ENCODE peak calls at places on chromosomes 3 and 15, in eight cellular contexts. Z is sigmoid colon, G is stomach, N is K562, W is HCT116, I is breast epithelium, O is upper lobe of left lung, K is prostate gland. A is an unnamed sample. For H3K9me3, the result is how much of the 10 kb centered on the place peaks cover.

GRCh38 chr15:40279437-40280141 is 3.3 kb downstream of the ANKRD63 start:
- DNase-seq in N (peak), W (no peak), O (peak), Z (peak), I (peak), K (peak), G (peak), A (no peak)

GRCh38 chr15:70051948-70052633 is 45.6 kb downstream of the TLE3 start:
- DNase-seq in I (no peak), O (peak), K (no peak), W (no peak), Z (peak), N (no peak), G (no peak), A (no peak)

GRCh38 chr15:52283281-52283680 is 12.3 kb downstream of the MYO5C start:
- DNase-seq in O (no peak), Z (no peak), I (no peak), K (no peak), G (no peak), W (no peak), N (no peak), A (peak)

GRCh38 chr3:150755902-150756301 is 7.1 kb downstream of the SIAH2 start:
- DNase-seq in G (no peak), K (no peak), O (no peak), W (no peak), N (no peak), I (no peak), Z (no peak), A (no peak)

GRCh38 chr15:80870893-80871292 is 91.7 kb downstream of the CEMIP start:
- DNase-seq in W (no peak), K (no peak), G (no peak), O (no peak), N (no peak), I (no peak), Z (no peak), A (no peak)

GRCh38 chr3:42979044-42979962 is at the start of gene GASK1A:
- DNase-seq in G (peak), O (peak), N (no peak), Z (peak), I (no peak), K (peak), W (no peak), A (no peak)

GRCh38 chr3:153026026-153026425 is 136.0 kb upstream of the RAP2B start:
- DNase-seq in K (no peak), I (no peak), Z (no peak), O (no peak), G (no peak), W (peak), N (peak), A (no peak)

GRCh38 chr3:57130426-57131209 is 34.5 kb downstream of the IL17RD start:
- DNase-seq in I (no peak), O (no peak), K (no peak), W (no peak), G (no peak), Z (no peak), N (no peak), A (no peak)

GRCh38 chr15:44450172-44450571 is 22.7 kb downstream of the CTDSPL2 start:
- DNase-seq in K (no peak), W (no peak), Z (no peak), N (no peak), O (no peak), G (no peak), I (no peak), A (no peak)

GRCh38 chr3:86923071-86923476 is 67.9 kb downstream of the VGLL3 start:
- DNase-seq in K (no peak), O (no peak), Z (no peak), W (no peak), G (no peak), I (no peak), N (no peak), A (no peak)

GRCh38 chr15:31342781-31343626 is 16.4 kb downstream of the KLF13 start:
- DNase-seq in I (no peak), W (no peak), O (no peak), Z (no peak), K (no peak), G (no peak), N (no peak), A (no peak)

GRCh38 chr15:62886431-62887071 is 156.0 kb upstream of the TPM1 start:
- DNase-seq in K (no peak), W (no peak), Z (no peak), G (no peak), N (no peak), I (no peak), O (no peak), A (no peak)

GRCh38 chr3:16090013-16090412 is 84.5 kb upstream of the GALNT15 start:
- DNase-seq in W (no peak), Z (no peak), N (no peak), O (no peak), I (no peak), G (no peak), K (no peak), A (no peak)

GRCh38 chr3:51190827-51191226 is 194.3 kb upstream of the MANF start:
- DNase-seq in I (no peak), N (no peak), G (no peak), W (no peak), K (no peak), O (no peak), Z (no peak), A (no peak)

GRCh38 chr3:127733781-127734180 is 61.0 kb downstream of the ABTB1 start:
- DNase-seq in O (no peak), Z (no peak), N (no peak), K (no peak), I (no peak), W (no peak), G (no peak), A (no peak)

GRCh38 chr3:74442683-74443082 is 171.8 kb downstream of the CNTN3 start:
- DNase-seq in N (no peak), Z (no peak), W (no peak), O (no peak), K (no peak), G (no peak), I (no peak), A (no peak)

GRCh38 chr3:28646435-28646834 is 297.8 kb upstream of the AZI2 start:
- DNase-seq in Z (no peak), W (no peak), K (no peak), I (no peak), G (no peak), O (no peak), N (no peak), A (no peak)

GRCh38 chr3:6105187-6105586 is 755.7 kb upstream of the GRM7 start:
- DNase-seq in W (no peak), G (no peak), N (no peak), O (no peak), Z (no peak), I (no peak), K (no peak), A (no peak)

GRCh38 chr15:57555270-57555669 is 36.4 kb upstream of the MYZAP start:
- DNase-seq in N (no peak), Z (no peak), G (no peak), W (no peak), I (no peak), O (no peak), K (no peak), A (no peak)

GRCh38 chr15:94033014-94033682 is 198.2 kb upstream of the MCTP2 start:
- DNase-seq in G (no peak), O (no peak), W (no peak), Z (no peak), K (no peak), I (no peak), N (no peak), A (no peak)

GRCh38 chr3:48655063-48655462 is 7.6 kb downstream of the CELSR3 start:
- DNase-seq in N (no peak), I (no peak), Z (no peak), G (no peak), W (no peak), K (no peak), O (no peak), A (no peak)

GRCh38 chr3:48655586-48655985 is 7.1 kb downstream of the CELSR3 start:
- DNase-seq in G (no peak), I (no peak), Z (no peak), W (no peak), N (no peak), O (peak), K (no peak), A (no peak)

GRCh38 chr3:48656841-48657281 is 5.8 kb downstream of the CELSR3 start:
- DNase-seq in Z (no peak), K (no peak), N (no peak), G (no peak), I (no peak), O (no peak), W (no peak), A (no peak)

GRCh38 chr3:48652923-48653715 is 9.6 kb downstream of the CELSR3 start:
- DNase-seq in O (no peak), K (no peak), Z (no peak), N (no peak), G (no peak), I (no peak), W (no peak), A (no peak)

GRCh38 chr3:48656061-48656840 is 6.4 kb downstream of the CELSR3 start:
- DNase-seq in I (peak), W (peak), K (peak), Z (peak), O (peak), N (no peak), G (peak), A (peak)
- TF ChIP-seq POLR2AphosphoS5 in I (no peak), W (no peak), K (peak), Z (peak), O (no peak), N (no peak), G (peak), A (peak)

DNA sequence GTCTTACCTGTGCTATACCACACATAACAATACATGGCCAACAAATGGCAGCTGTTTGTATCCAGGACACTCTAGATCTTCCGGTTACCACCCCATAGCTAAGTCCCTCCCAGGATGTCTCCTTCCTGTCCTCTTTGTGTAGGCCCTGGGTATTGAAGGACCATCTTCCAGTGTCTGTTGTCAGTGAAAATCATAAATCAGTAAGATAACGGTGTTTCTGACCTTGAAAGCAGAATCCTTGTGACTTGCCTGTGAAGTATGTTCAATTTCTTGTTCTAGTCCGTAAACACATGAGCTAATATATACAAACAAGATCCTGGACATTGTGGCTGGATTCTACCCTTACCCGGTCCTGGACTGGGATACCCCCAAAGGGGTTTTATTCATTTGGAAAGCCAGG is 462.8 kb downstream of the NTRK3 start:
- DNase-seq in I (no peak), K (no peak), O (no peak), Z (no peak), G (no peak), N (no peak), W (no peak), A (no peak)
- H3K9me3 ChIP-seq in I (under half), K (under half), O (under half), Z (under half), G (under half), N (under half), W (under half), A (under half)

DNA sequence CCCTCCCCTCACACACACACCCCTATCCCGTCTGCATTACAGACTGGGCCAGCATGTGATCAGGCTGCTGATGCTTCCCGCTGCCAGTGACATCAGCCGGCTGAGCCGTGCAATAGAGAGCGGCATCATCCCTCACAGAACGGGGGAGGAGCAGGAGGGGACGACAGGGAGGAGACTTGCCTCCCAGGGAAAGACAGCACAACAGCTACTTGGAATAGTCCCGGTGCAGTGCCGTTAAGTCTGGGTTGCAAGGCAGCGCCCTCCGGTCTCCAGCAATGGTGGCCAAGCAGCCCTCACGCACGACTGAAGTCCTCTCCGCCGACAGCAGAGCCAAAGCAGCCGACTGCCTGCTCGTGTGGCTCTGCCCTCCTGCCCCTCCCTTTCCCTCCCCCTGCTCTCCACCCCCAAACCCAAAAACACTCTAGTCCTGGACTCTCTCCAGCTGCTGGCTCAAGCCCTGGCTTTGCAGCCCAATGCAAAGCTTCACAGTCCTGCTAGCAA is 31.5 kb upstream of the RPS17 start:
- DNase-seq in W (no peak), I (peak), G (peak), Z (peak), O (peak), K (peak), N (peak), A (no peak)
- TF ChIP-seq POLR2AphosphoS5 in W (no peak), I (no peak), G (peak), Z (peak), O (peak), K (peak), N (no peak), A (peak)

DNA sequence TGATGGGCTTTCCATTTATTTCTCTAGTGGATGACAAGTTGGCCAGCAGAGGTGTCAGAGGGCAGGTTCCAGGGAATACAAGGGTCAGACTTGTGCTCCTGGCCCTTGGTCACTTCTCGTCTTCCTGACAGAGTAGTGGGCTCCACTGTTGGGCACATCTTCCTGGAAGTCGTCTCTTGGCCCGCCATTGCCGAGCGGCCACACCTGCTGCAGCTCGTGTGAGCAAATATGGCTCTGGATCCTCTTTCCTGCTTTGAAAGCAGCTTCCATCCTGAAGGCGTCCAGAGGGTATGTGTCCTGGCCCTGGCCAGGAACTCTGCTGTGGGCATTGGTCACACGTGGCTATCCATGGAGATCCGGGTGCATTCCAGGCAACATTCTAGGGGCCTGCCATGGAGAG is 100.2 kb downstream of the SNRPN start:
- DNase-seq in Z (no peak), N (no peak), K (no peak), O (peak), W (no peak), G (no peak), I (no peak), A (no peak)
- H3K9me3 ChIP-seq in Z (half or more), N (under half), K (under half), O (half or more), W (under half), G (half or more), I (half or more), A (half or more)

DNA sequence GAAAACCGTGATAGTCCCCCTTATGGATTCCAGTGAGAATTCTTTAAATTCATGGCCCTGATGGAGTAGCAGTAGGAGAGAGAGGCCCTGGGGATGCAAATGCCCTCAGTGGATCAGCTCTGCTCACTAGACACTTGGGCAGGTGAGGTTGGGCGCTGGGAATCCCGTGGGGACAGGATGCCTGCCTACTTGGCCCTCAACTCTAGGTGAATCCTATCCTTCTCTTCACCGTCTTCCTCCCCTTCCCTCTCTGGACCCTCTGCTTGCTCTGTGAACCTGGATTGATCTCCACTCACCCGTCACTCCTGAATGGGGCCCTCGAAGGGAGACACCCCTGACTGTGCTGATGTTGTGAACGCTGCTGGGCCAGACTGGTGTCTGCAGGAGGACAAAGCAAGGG is 77.4 kb downstream of the SEC22A start:
- DNase-seq in K (no peak), Z (no peak), N (no peak), I (no peak), G (no peak), O (no peak), W (no peak), A (peak)
- TF ChIP-seq POLR2AphosphoS5 in K (no peak), Z (no peak), N (no peak), I (no peak), G (no peak), O (no peak), W (no peak), A (no peak)

GRCh38 chr3:69410301-69410700 is 24.4 kb upstream of the FRMD4B start:
- DNase-seq in K (peak), G (peak), N (peak), I (peak), Z (peak), W (peak), O (peak), A (no peak)

GRCh38 chr3:69407908-69408307 is 22.0 kb upstream of the FRMD4B start:
- DNase-seq in O (no peak), K (no peak), N (no peak), G (no peak), I (no peak), Z (no peak), W (no peak), A (no peak)

GRCh38 chr3:69408542-69408941 is 22.7 kb upstream of the FRMD4B start:
- DNase-seq in W (no peak), O (no peak), N (no peak), Z (no peak), G (no peak), K (no peak), I (no peak), A (no peak)

GRCh38 chr3:69409831-69410230 is 23.9 kb upstream of the FRMD4B start:
- DNase-seq in G (no peak), W (no peak), I (no peak), Z (no peak), O (peak), K (no peak), N (no peak), A (no peak)

GRCh38 chr3:69408989-69409388 is 23.1 kb upstream of the FRMD4B start:
- DNase-seq in N (no peak), W (no peak), I (no peak), K (no peak), G (no peak), O (no peak), Z (no peak), A (no peak)
- H3K9me3 ChIP-seq in N (under half), W (under half), I (under half), K (under half), G (under half), O (under half), Z (under half), A (under half)

GRCh38 chr3:193021506-193022010 is 103.9 kb upstream of the MB21D2 start:
- DNase-seq in O (no peak), G (no peak), W (no peak), K (no peak), Z (no peak), I (no peak), N (no peak), A (no peak)
- TF ChIP-seq POLR2AphosphoS5 in O (no peak), G (no peak), W (no peak), K (no peak), Z (no peak), I (no peak), N (no peak), A (no peak)

DNA sequence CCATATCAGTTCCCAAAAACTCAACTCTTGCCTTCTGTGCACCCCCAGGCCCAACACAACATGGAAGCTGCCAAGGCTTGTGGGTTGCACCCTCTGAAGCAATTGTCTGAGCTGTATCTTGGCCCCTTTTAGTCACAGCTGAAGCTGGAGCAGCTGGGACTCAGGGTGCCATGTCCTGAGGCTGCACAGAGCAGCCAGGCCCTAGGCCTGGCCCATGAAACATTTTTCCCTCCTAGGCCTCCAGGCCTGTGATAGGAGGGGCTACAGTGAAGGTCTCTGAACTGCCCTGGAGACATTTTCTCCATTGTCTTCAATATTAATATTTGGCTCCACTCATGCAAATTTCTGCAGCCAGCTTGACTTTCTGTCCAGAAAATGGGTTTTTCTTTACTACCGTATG is 8.1 kb upstream of the MYLK start:
- DNase-seq in W (no peak), I (no peak), Z (no peak), G (no peak), N (no peak), K (no peak), O (no peak), A (no peak)
- H3K9me3 ChIP-seq in W (under half), I (under half), Z (under half), G (under half), N (under half), K (under half), O (under half), A (under half)

DNA sequence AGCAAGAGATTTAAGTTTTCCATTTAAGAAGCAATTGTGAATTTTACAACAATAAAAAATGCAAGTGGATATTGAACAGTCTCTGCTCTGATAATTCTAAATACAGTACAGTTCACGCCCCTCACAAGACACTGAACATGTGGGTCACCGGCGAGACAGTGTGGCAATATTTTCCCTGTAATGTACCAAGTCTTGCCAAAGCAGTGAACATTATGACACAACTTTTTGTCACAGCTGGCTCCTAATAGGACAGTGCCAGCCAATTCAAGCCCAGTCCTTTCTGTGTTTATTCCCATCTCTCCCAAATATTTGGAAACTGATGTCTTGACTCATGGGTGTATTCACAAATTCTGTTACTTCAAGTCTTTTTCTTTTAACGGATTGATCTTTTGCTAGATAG is 62.3 kb downstream of the PPARG start:
- DNase-seq in G (no peak), N (no peak), O (peak), K (no peak), W (no peak), Z (peak), I (no peak), A (no peak)
- TF ChIP-seq POLR2AphosphoS5 in G (no peak), N (no peak), O (peak), K (no peak), W (no peak), Z (peak), I (no peak), A (no peak)

GRCh38 chr3:179832333-179832854 is 179.6 kb downstream of the USP13 start:
- DNase-seq in Z (no peak), G (no peak), I (no peak), N (no peak), O (no peak), K (no peak), W (no peak), A (no peak)

GRCh38 chr3:179833294-179833693 is 180.5 kb downstream of the USP13 start:
- DNase-seq in N (no peak), Z (no peak), O (no peak), I (no peak), W (no peak), K (no peak), G (no peak), A (no peak)

GRCh38 chr3:179840985-179841384 is 188.1 kb downstream of the USP13 start:
- DNase-seq in G (no peak), I (no peak), O (no peak), N (no peak), W (no peak), K (no peak), Z (no peak), A (no peak)

GRCh38 chr3:179842061-179842460 is 189.2 kb downstream of the USP13 start:
- DNase-seq in W (no peak), G (no peak), I (no peak), K (no peak), N (no peak), Z (no peak), O (no peak), A (no peak)

DNA sequence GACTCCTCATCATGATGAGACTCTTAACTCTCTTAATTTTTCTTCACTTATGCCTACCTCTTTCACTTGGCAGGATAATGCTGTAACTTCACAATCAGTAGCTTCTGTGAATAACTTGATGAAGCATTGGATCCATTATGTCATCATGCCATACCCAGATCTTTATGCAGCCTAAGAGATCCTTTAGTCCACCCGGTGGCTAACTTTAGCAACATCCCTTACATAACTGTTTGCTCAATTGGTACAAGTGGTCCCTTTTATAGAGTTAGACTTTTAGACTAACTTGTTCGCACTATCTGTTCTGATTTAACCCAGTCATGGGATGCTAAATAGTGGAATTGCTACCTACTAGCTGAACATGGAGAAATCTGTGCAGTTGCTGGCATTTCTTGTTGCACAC is 184.5 kb downstream of the USP13 start:
- DNase-seq in Z (no peak), I (no peak), O (no peak), K (no peak), W (no peak), N (no peak), G (no peak), A (no peak)
- H3K9me3 ChIP-seq in Z (under half), I (under half), O (under half), K (under half), W (under half), N (under half), G (under half), A (under half)

A was measured in esophagus muscularis mucosa.